ENCODE peak calls at places on chromosomes 3 and 15, in four cellular contexts. B is lower leg skin, Z is LNCaP clone FGC, C is SK-N-SH. A is an unnamed sample.

GRCh38 chr3:9404680-9405079 is 7.3 kb downstream of the SETD5 start:
- DNase-seq in Z (no peak), B (no peak), C (peak), A (no peak)

GRCh38 chr15:68806220-68807105 is 14.2 kb downstream of the ANP32A start:
- DNase-seq in C (peak), B (no peak), Z (no peak), A (no peak)

GRCh38 chr3:61250784-61251173 is 473 bp downstream of the FHIT start:
- DNase-seq in C (peak), Z (no peak), B (peak), A (peak)

GRCh38 chr3:150293401-150294001 is 114.6 kb upstream of the TSC22D2 start:
- DNase-seq in B (no peak), Z (no peak), C (no peak), A (no peak)

GRCh38 chr3:14212032-14212431 is 33.4 kb downstream of the LSM3 start:
- DNase-seq in B (no peak), Z (no peak), C (no peak), A (no peak)

GRCh38 chr3:123752228-123752627 is 131.9 kb downstream of the MYLK start:
- DNase-seq in B (no peak), Z (no peak), C (no peak), A (no peak)

GRCh38 chr3:191094057-191094456 is 105.0 kb upstream of the OSTN start:
- DNase-seq in B (no peak), C (no peak), Z (no peak), A (no peak)

GRCh38 chr15:66946578-66947164 is 118.7 kb upstream of the SMAD3 start:
- DNase-seq in Z (peak), C (peak), B (peak), A (peak)

GRCh38 chr3:185824467-185825378 is at the start of gene IGF2BP2:
- DNase-seq in C (peak), Z (no peak), B (peak), A (peak)

GRCh38 chr3:189841474-189842205 is 210.5 kb downstream of the TP63 start:
- DNase-seq in C (no peak), Z (no peak), B (no peak), A (peak)

GRCh38 chr3:183537295-183537730 is 18.2 kb downstream of the KLHL6 start:
- DNase-seq in Z (no peak), C (no peak), B (peak), A (no peak)

GRCh38 chr3:11245827-11246662 is 26.2 kb upstream of the ATG7 start:
- DNase-seq in Z (no peak), B (no peak), C (no peak), A (no peak)

GRCh38 chr15:26981492-26981891 is 10.5 kb downstream of the GABRG3 start:
- DNase-seq in C (no peak), Z (no peak), B (no peak), A (no peak)

GRCh38 chr3:128624526-128625138 is 26.0 kb downstream of the RPN1 start:
- DNase-seq in Z (no peak), B (no peak), C (no peak), A (no peak)

GRCh38 chr3:119817964-119818363 is 36.1 kb downstream of the NR1I2 start:
- DNase-seq in C (no peak), Z (no peak), B (no peak), A (no peak)

GRCh38 chr15:68271854-68272471 is 5.6 kb upstream of the FEM1B start:
- DNase-seq in C (peak), B (peak), Z (no peak), A (peak)

GRCh38 chr15:93001881-93002280 is 87.1 kb downstream of the RGMA start:
- DNase-seq in Z (no peak), B (no peak), C (no peak), A (no peak)

GRCh38 chr3:55556622-55557531 is 69.8 kb upstream of the WNT5A start:
- DNase-seq in Z (no peak), C (no peak), B (no peak), A (no peak)

GRCh38 chr15:61489571-61489970 is 260.5 kb upstream of the RORA start:
- DNase-seq in Z (no peak), C (no peak), B (no peak), A (no peak)

GRCh38 chr3:160671231-160671630 is 5.7 kb upstream of the ARL14 start:
- DNase-seq in Z (no peak), B (no peak), C (no peak), A (no peak)

GRCh38 chr3:149551500-149551899 is 77.0 kb downstream of the TM4SF4 start:
- DNase-seq in B (no peak), C (no peak), Z (no peak), A (no peak)

GRCh38 chr3:99543796-99544195 is 94.6 kb upstream of the COL8A1 start:
- DNase-seq in C (no peak), Z (no peak), B (no peak), A (no peak)
- H3K4me3 ChIP-seq in C (no peak), Z (no peak), B (no peak), A (no peak)

GRCh38 chr3:4224331-4224730 is 78.8 kb upstream of the SETMAR start:
- DNase-seq in C (no peak), Z (no peak), B (no peak), A (no peak)

GRCh38 chr3:4228295-4228694 is 74.9 kb upstream of the SETMAR start:
- DNase-seq in C (no peak), Z (no peak), B (no peak), A (no peak)

GRCh38 chr3:4222574-4222973 is 80.6 kb upstream of the SETMAR start:
- DNase-seq in Z (no peak), B (no peak), C (no peak), A (no peak)

GRCh38 chr3:4223783-4224182 is 79.4 kb upstream of the SETMAR start:
- DNase-seq in Z (no peak), B (no peak), C (no peak), A (no peak)

DNA sequence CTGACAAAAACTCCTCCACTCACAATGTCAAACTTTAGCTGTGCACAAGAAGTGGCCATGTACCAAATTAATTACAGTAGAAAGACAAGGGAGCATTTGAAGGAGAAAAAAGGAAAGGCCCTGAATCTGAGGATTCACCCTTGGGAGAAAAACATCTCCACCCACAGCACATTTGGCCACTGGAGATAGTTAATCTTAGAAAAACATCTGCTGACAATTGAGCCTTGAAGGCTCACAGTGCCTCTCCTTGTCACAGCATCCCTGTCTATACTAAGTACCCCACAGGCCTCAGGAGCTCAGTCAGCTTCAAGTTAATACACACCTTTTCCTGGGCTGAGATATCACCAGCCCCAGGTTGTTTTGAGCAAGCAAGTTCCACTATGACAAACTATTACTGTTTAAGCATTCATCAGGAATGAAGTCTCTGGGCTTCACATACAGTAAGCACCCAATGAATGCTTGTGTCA is 78.1 kb upstream of the SETMAR start:
- DNase-seq in B (no peak), Z (no peak), C (no peak), A (no peak)
- TF ChIP-seq CTCF in B (no peak), Z (no peak), C (no peak), A (no peak)

GRCh38 chr3:72329354-72329753 is 518.9 kb downstream of the SHQ1 start:
- DNase-seq in B (no peak), Z (no peak), C (peak), A (peak)

GRCh38 chr3:72327008-72327407 is 521.2 kb downstream of the SHQ1 start:
- DNase-seq in C (no peak), B (no peak), Z (no peak), A (no peak)

GRCh38 chr3:72332036-72332435 is 516.2 kb downstream of the SHQ1 start:
- DNase-seq in B (no peak), Z (no peak), C (no peak), A (no peak)

GRCh38 chr3:72331076-72331475 is 517.2 kb downstream of the SHQ1 start:
- DNase-seq in Z (peak), C (no peak), B (no peak), A (no peak)

GRCh38 chr3:72328755-72329154 is 519.5 kb downstream of the SHQ1 start:
- DNase-seq in B (no peak), Z (no peak), C (no peak), A (no peak)
- H3K4me3 ChIP-seq in B (no peak), Z (no peak), C (no peak), A (no peak)

DNA sequence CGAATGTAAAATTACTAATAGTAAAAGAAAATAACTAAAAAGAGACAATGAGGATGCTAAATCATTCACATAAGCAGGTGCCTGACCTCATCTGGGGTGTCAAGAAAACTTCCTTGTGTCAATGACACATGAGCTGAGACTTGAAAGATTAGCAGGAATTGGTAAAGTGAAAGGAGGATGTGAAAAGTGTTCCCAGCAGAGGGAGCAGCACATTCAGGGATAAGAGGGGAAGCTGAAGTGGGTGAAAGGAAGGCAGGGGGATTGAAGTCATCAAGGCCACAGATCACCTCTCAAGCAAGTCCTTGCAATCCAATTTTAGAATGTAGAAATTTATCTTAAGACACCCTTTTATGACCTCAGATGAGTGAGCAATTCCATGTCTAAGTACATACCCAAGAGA is 60.2 kb upstream of the ACP3 start:
- DNase-seq in C (peak), Z (no peak), B (no peak), A (peak)
- TF ChIP-seq CTCF in C (peak), Z (peak), B (no peak), A (peak)

DNA sequence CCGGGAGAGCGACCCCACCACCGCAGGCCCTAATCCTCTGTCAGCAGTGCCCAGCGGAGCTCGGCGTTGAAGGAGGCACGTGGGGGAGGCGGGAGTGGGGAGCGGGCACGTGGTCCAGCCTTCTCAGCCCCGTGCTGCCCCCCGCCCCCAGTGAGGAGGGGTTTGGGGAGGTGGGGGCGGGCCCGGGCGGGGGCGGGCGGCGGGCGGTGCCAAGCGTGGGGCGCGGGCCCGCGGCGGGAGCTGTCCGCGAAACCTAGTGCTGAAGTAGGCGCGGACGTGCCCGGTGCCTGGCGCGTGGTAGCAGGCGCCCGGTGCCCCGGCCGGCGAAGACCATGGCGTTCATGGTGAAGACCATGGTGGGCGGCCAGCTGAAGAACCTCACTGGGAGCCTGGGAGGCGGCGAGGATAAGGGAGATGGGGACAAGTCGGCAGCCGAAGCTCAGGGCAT is at the start of gene CPLX3:
- DNase-seq in C (peak), B (no peak), Z (no peak), A (peak)
- H3K4me3 ChIP-seq in C (no peak), B (no peak), Z (no peak), A (no peak)

GRCh38 chr3:17686613-17687012 is 55.8 kb downstream of the TBC1D5 start:
- DNase-seq in B (no peak), C (peak), Z (peak), A (no peak)
- TF ChIP-seq CTCF in B (no peak), C (peak), Z (peak), A (no peak)

GRCh38 chr3:194203482-194204035 is 67.6 kb downstream of the HES1 start:
- DNase-seq in B (no peak), C (no peak), Z (no peak), A (no peak)
- H3K4me3 ChIP-seq in B (no peak), C (no peak), Z (no peak), A (no peak)

GRCh38 chr3:157755254-157755653 is 252.0 kb upstream of the VEPH1 start:
- DNase-seq in C (no peak), B (no peak), Z (no peak), A (no peak)
- TF ChIP-seq CTCF in C (peak), B (no peak), Z (peak), A (peak)